ENCODE peak calls at places on chromosome 13, in ten cellular contexts. Y is body of pancreas, P is lower leg skin, C is gastrocnemius medialis, T is ovary, E is HCT116, R is esophagus squamous epithelium, B is transverse colon, Q is erythroblast, H is testis. N is an unnamed sample.

GRCh38 chr13:97574926-97575325 is 141.0 kb downstream of the RAP2A start:
- DNase-seq in Q (peak), H (peak), E (peak), C (no peak), Y (peak), T (no peak), B (peak), P (no peak), R (no peak), N (peak)

GRCh38 chr13:110771194-110771593 is 57.7 kb downstream of the ING1 start:
- DNase-seq in T (no peak), R (no peak), E (no peak), Q (no peak), Y (no peak), P (no peak), B (no peak), C (no peak), H (no peak), N (no peak)

GRCh38 chr13:45398862-45399261 is 19.3 kb downstream of the SLC25A30 start:
- DNase-seq in E (no peak), H (no peak), Q (no peak), Y (no peak), R (no peak), B (no peak), C (no peak), P (no peak), T (no peak), N (no peak)

GRCh38 chr13:98845726-98846125 is 93.3 kb upstream of the SLC15A1 start:
- DNase-seq in Q (no peak), E (no peak), C (no peak), T (no peak), H (no peak), B (no peak), R (no peak), P (no peak), Y (no peak), N (no peak)

GRCh38 chr13:32040052-32040642 is 8.6 kb downstream of the FRY start:
- DNase-seq in C (no peak), E (no peak), P (no peak), Y (no peak), T (no peak), B (no peak), H (no peak), Q (no peak), R (no peak), N (no peak)

GRCh38 chr13:25908390-25908789 is 143.4 kb downstream of the SHISA2 start:
- DNase-seq in B (no peak), P (no peak), Q (no peak), E (no peak), H (no peak), R (no peak), T (no peak), Y (no peak), C (no peak), N (no peak)

GRCh38 chr13:26584713-26585112 is 27.2 kb downstream of the WASF3 start:
- DNase-seq in Y (no peak), R (no peak), C (no peak), P (no peak), E (no peak), T (no peak), Q (no peak), H (no peak), B (no peak), N (no peak)

GRCh38 chr13:37608750-37609339 is 10.3 kb upstream of the POSTN start:
- DNase-seq in P (no peak), E (no peak), B (no peak), Y (no peak), C (no peak), T (no peak), H (no peak), Q (no peak), R (no peak), N (no peak)

GRCh38 chr13:72403396-72404010 is 323.9 kb downstream of the MZT1 start:
- DNase-seq in P (no peak), H (no peak), T (no peak), Q (no peak), Y (no peak), R (no peak), C (no peak), E (no peak), B (no peak), N (no peak)

GRCh38 chr13:85266331-85266730 is 532.9 kb downstream of the SLITRK6 start:
- DNase-seq in Q (no peak), R (no peak), P (no peak), T (no peak), Y (no peak), B (no peak), H (no peak), E (no peak), C (no peak), N (no peak)

GRCh38 chr13:73335226-73335625 is 276.4 kb downstream of the KLF5 start:
- DNase-seq in T (no peak), H (no peak), B (no peak), P (no peak), C (no peak), R (no peak), Y (no peak), Q (no peak), E (peak), N (no peak)

GRCh38 chr13:40790232-40790631 is 821 bp downstream of the SLC25A15 start:
- DNase-seq in R (no peak), P (no peak), E (no peak), Y (no peak), B (no peak), T (no peak), Q (no peak), C (no peak), H (no peak), N (no peak)

GRCh38 chr13:40789275-40790231 is at the start of gene SLC25A15:
- DNase-seq in H (peak), Y (peak), E (peak), B (peak), T (peak), C (peak), Q (peak), P (peak), R (peak), N (peak)

GRCh38 chr13:40787062-40787461 is 2.3 kb upstream of the SLC25A15 start:
- DNase-seq in Y (no peak), H (no peak), Q (peak), C (no peak), P (no peak), E (no peak), R (no peak), B (no peak), T (no peak), N (no peak)

GRCh38 chr13:40784540-40784939 is 4.9 kb upstream of the SLC25A15 start:
- DNase-seq in T (no peak), H (no peak), E (no peak), Y (no peak), Q (no peak), P (no peak), B (no peak), R (no peak), C (no peak), N (no peak)

GRCh38 chr13:40786568-40786996 is 2.8 kb upstream of the SLC25A15 start:
- DNase-seq in R (no peak), Q (peak), H (no peak), E (no peak), P (no peak), B (no peak), T (no peak), Y (no peak), C (no peak), N (peak)
- TF ChIP-seq POLR2A in R (no peak), Q (no peak), H (no peak), E (no peak), P (no peak), B (no peak), T (no peak), Y (no peak), C (no peak), N (no peak)

GRCh38 chr13:112990783-112991182 is 21.8 kb downstream of the MCF2L start:
- DNase-seq in P (no peak), B (peak), T (no peak), C (no peak), E (no peak), Q (no peak), Y (peak), H (no peak), R (no peak), N (no peak)
- TF ChIP-seq POLR2A in P (no peak), B (peak), T (no peak), C (no peak), E (no peak), Q (no peak), Y (no peak), H (no peak), R (no peak), N (no peak)

GRCh38 chr13:30802953-30803478 is 67.7 kb downstream of the ALOX5AP start:
- DNase-seq in P (peak), T (peak), Y (peak), R (peak), C (peak), Q (peak), B (peak), H (peak), E (peak), N (peak)
- TF ChIP-seq POLR2A in P (no peak), T (no peak), Y (no peak), R (no peak), C (no peak), Q (no peak), B (no peak), H (no peak), E (no peak), N (no peak)

GRCh38 chr13:113105032-113105993 is at the start of gene F7:
- DNase-seq in C (no peak), Q (no peak), P (no peak), B (peak), E (no peak), Y (peak), H (no peak), R (no peak), T (no peak), N (no peak)
- TF ChIP-seq POLR2A in C (no peak), Q (no peak), P (no peak), B (no peak), E (no peak), Y (no peak), H (no peak), R (no peak), T (no peak), N (no peak)

GRCh38 chr13:113210834-113211233 is 1.4 kb downstream of the CUL4A start:
- DNase-seq in B (no peak), C (no peak), Y (no peak), E (no peak), P (no peak), Q (peak), H (no peak), R (no peak), T (no peak), N (no peak)

GRCh38 chr13:113207890-113208423 is 512 bp downstream of the PCID2 start:
- DNase-seq in Y (peak), E (no peak), H (peak), T (no peak), R (no peak), B (peak), C (no peak), P (no peak), Q (peak), N (peak)

GRCh38 chr13:113209880-113210421 is 538 bp downstream of the CUL4A start:
- DNase-seq in E (peak), Q (peak), R (no peak), T (peak), Y (peak), P (peak), C (peak), H (peak), B (peak), N (peak)

GRCh38 chr13:113209336-113209879 is at the start of gene CUL4A:
- DNase-seq in Q (peak), B (peak), T (peak), P (peak), Y (peak), H (peak), R (no peak), E (peak), C (peak), N (peak)

DNA sequence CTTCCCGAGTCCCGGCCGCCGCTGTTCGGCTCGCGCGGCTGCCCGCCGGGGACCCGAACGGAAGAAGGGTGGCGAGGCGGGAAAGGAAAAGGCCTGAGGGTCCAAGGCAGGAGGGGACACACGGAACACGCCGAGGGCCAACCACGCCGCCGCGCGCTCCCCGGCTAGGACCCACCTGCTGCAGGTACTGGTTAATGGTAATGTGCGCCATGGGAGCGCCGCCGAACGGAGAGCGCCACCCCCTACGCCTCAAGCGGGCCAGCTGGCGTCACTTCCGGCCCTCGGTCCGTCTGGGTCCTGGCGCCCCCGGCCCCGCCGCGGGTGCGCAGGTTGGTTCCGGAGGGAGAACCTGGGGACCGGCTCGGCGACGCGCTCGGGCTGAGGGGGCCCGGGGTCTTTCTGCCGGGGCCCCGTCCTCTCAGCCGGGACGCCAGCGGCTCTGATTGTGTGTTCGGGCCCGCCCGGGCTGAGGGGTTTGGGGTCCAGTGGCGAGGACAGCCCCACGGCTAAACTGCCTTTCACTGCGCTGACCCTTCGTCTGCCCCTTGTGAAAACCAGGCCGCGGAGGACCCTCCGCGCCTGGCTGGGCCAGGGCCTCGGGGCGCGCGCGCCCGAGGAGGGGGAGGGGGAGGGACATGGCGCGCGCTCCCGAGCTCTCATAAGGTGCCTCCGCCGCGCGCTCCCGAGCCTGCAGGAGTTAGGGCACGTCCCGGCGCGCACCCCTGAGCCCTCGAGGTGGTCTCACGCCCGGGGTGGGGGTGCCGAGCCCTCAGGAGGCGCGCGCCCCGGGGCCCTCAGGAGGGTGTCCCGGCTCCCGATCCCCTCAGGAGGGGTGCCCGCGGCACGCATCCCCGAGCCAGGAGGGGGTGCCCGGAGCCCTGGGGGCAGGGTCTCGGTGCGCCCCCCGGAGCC is at the start of gene PCID2:
- DNase-seq in R (peak), T (peak), C (peak), H (peak), B (peak), E (peak), Q (peak), Y (peak), P (peak), N (peak)
- TF ChIP-seq POLR2A in R (no peak), T (peak), C (peak), H (peak), B (peak), E (peak), Q (peak), Y (peak), P (no peak), N (peak)

DNA sequence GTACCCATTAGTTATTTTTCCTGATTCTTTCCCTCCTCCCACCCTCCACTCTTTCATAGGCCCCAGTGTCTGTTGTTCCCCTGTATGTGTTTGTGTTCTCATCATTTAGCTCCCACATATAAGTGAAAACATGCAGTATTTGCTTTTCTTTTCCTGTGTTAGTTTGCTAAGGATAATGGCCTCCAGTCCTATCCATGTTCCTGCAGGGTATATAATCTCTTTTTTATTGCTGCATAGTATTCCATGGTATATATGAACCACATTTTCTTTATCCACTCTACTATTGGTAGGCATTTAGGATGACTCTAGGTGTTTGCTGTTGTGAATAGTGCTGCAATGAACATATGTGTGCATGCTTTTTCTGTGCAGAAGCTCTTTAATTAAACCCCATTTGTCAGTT is 79.4 kb downstream of the ZMYM2 start:
- DNase-seq in P (no peak), B (no peak), R (no peak), T (no peak), Y (no peak), E (no peak), H (no peak), Q (no peak), C (no peak), N (no peak)
- TF ChIP-seq POLR2A in P (no peak), B (no peak), R (no peak), T (no peak), Y (no peak), E (no peak), H (no peak), Q (no peak), C (no peak), N (no peak)

DNA sequence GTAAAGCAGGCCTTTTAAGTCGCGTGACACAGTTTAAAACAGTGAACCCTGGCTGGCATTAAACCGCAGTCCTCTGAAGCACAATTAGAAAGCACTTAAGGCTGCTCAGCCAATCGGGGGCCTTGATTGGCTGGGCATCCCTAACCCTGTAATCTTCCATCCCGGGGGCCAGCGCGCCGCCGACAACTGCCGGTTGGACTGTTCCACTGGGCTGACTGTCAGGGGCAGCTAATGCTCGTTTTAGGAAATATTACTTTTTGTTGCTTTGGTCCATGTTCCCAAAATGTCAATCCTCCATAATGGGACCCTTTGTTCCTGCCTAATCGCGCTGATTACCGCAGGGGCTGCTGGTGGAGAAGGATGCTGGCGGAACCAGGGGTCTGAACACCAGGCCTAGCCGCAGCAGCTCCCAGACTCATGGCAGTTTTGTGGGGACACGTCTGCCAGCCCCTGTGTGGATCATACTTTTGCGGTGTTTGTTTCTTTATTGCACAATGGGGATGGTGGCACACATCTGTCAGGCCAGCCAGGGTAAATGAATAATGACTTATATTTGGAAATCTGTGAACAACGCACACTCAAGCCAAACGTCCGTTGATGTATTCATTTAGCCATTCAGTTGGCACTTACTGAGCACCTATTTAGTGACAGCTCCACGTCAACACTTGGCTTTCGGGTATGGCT is 127.1 kb upstream of the SPACA7 start:
- DNase-seq in C (no peak), T (no peak), Q (no peak), R (no peak), B (no peak), Y (no peak), E (no peak), P (peak), H (peak), N (no peak)
- TF ChIP-seq POLR2A in C (no peak), T (no peak), Q (no peak), R (no peak), B (no peak), Y (no peak), E (no peak), P (no peak), H (no peak), N (no peak)